ENCODE peak calls at places on chromosomes 11 and 22, in nine cellular contexts. S, P, N, V, W, X, Q, D and Y are unnamed samples.

GRCh38 chr11:70116386-70117077 is 38.4 kb downstream of the ANO1 start:
- DNase-seq in Q (no peak), S (no peak), W (no peak), X (no peak), P (no peak), N (no peak), V (no peak), D (no peak), Y (no peak)

GRCh38 chr11:11465280-11465679 is 112.2 kb upstream of the CSNK2A3 start:
- DNase-seq in P (no peak), Q (no peak), D (no peak), W (no peak), V (no peak), X (no peak), N (no peak), S (no peak), Y (no peak)

GRCh38 chr22:46569848-46570695 is 32.7 kb upstream of the CELSR1 start:
- DNase-seq in X (no peak), Q (no peak), W (no peak), V (no peak), N (no peak), D (no peak), S (peak; percentile 64), P (peak; percentile 1), Y (no peak)

GRCh38 chr11:7299393-7299792 is 47.7 kb downstream of the SYT9 start:
- DNase-seq in D (no peak), S (no peak), Q (no peak), P (no peak), N (no peak), W (no peak), X (no peak), V (no peak), Y (no peak)

GRCh38 chr11:95544095-95544795 is 245.3 kb downstream of the FAM76B start:
- DNase-seq in P (no peak), Q (no peak), D (no peak), W (peak; percentile 10), S (no peak), X (no peak), V (no peak), N (peak; percentile 43), Y (no peak)

GRCh38 chr11:123518496-123519054 is 88.5 kb downstream of the GRAMD1B start:
- DNase-seq in P (no peak), S (no peak), X (no peak), V (no peak), W (no peak), D (no peak), Q (no peak), N (no peak), Y (no peak)

GRCh38 chr11:111305871-111306270 is 7.5 kb downstream of the POU2AF3 start:
- DNase-seq in V (no peak), N (no peak), X (no peak), S (no peak), Q (no peak), W (no peak), D (no peak), P (no peak), Y (no peak)

GRCh38 chr11:69744435-69744834 is 30.7 kb downstream of the FGF4 start:
- DNase-seq in V (no peak), W (peak; percentile 69), N (peak; percentile 93), S (no peak), P (no peak), Q (peak; percentile 6), D (no peak), X (peak; percentile 64), Y (peak; percentile 18)

GRCh38 chr11:88520391-88520790 is 182.9 kb upstream of the CTSC start:
- DNase-seq in P (no peak), X (no peak), W (peak; percentile 52), Q (no peak), N (no peak), D (no peak), V (no peak), S (no peak), Y (no peak)

GRCh38 chr11:84292955-84293354 is 1006.8 kb upstream of the CCDC90B start:
- DNase-seq in X (no peak), D (no peak), S (no peak), V (no peak), Q (no peak), W (no peak), P (no peak), N (no peak), Y (no peak)

GRCh38 chr11:114678125-114679036 is at the start of gene NXPE2:
- DNase-seq in D (no peak), P (no peak), X (no peak), N (no peak), V (no peak), W (peak; percentile 0), S (no peak), Q (peak; percentile 16), Y (no peak)

GRCh38 chr11:100574894-100575769 is 112.0 kb upstream of the ARHGAP42 start:
- DNase-seq in X (no peak), P (no peak), N (peak; percentile 71), Q (no peak), V (no peak), S (no peak), W (peak; percentile 61), D (no peak), Y (no peak)

GRCh38 chr11:47143322-47143721 is 33.4 kb downstream of the ARFGAP2 start:
- DNase-seq in X (no peak), W (peak; percentile 68), P (no peak), Q (peak; percentile 84), V (no peak), D (no peak), N (peak; percentile 88), S (no peak), Y (peak; percentile 76)

GRCh38 chr22:40671796-40672360 is 7.4 kb upstream of the MCHR1 start:
- DNase-seq in Q (no peak), X (no peak), D (no peak), S (no peak), V (no peak), N (no peak), W (no peak), P (no peak), Y (no peak)

GRCh38 chr11:109994896-109995295 is 98.3 kb upstream of the ZC3H12C start:
- DNase-seq in X (no peak), D (no peak), P (peak; percentile 8), V (no peak), S (no peak), Q (no peak), W (no peak), N (no peak), Y (no peak)

GRCh38 chr11:2576116-2576515 is 123.7 kb downstream of the KCNQ1OT1 start:
- DNase-seq in S (peak; percentile 67), Q (no peak), N (no peak), X (peak; percentile 12), W (no peak), D (no peak), P (no peak), V (no peak), Y (no peak)

GRCh38 chr11:61460474-61460881 is 30.6 kb downstream of the SDHAF2 start:
- DNase-seq in P (no peak), X (no peak), S (no peak), D (no peak), N (no peak), V (no peak), Q (no peak), W (no peak), Y (no peak)

GRCh38 chr22:37219534-37219933 is 7.3 kb upstream of the SSTR3 start:
- DNase-seq in V (no peak), S (no peak), N (no peak), W (no peak), P (no peak), Q (no peak), X (no peak), D (no peak), Y (no peak)

GRCh38 chr11:74702383-74703007 is 28.7 kb downstream of the CHRDL2 start:
- DNase-seq in N (peak; percentile 74), D (peak; percentile 8), W (peak; percentile 79), S (peak; percentile 81), P (peak; percentile 84), V (no peak), X (peak; percentile 80), Q (no peak), Y (no peak)
- TF ChIP-seq CTCF in N (peak; percentile 97), D (peak; percentile 94), W (peak; percentile 99), S (peak; percentile 93), P (peak; percentile 93), V (peak; percentile 68), X (peak; percentile 93), Q (peak; percentile 98), Y (peak; percentile 96)

GRCh38 chr11:20021771-20022362 is 138.4 kb downstream of the DBX1 start:
- DNase-seq in W (no peak), P (peak; percentile 76), Q (no peak), X (peak; percentile 38), N (no peak), D (no peak), S (no peak), V (no peak), Y (no peak)
- TF ChIP-seq CTCF in W (no peak), P (no peak), Q (no peak), X (no peak), N (no peak), D (no peak), S (no peak), V (no peak), Y (no peak)

GRCh38 chr22:28283025-28283654 is 364.1 kb upstream of the PITPNB start:
- DNase-seq in X (no peak), N (peak; percentile 52), W (peak; percentile 26), D (no peak), S (no peak), P (no peak), Q (no peak), V (no peak), Y (no peak)
- TF ChIP-seq CTCF in X (no peak), N (no peak), W (no peak), D (no peak), S (no peak), P (no peak), Q (no peak), V (no peak), Y (no peak)

GRCh38 chr11:13881176-13881680 is 81.3 kb upstream of the SPON1 start:
- DNase-seq in Q (no peak), S (no peak), V (no peak), D (no peak), N (no peak), W (no peak), P (no peak), X (no peak), Y (no peak)
- TF ChIP-seq CTCF in Q (no peak), S (no peak), V (no peak), D (no peak), N (no peak), W (no peak), P (no peak), X (no peak), Y (no peak)